ENCODE peak calls at places on chromosome 13, in nine cellular contexts. S, G, J, X, B, D, L, A and K are unnamed samples.

GRCh38 chr13:77724092-77724491 is 26.6 kb downstream of the SLAIN1 start:
- DNase-seq in L (no peak), S (no peak), B (no peak), A (no peak), J (peak), D (no peak), G (no peak), X (no peak), K (no peak)

GRCh38 chr13:46327256-46327655 is 59.8 kb downstream of the RUBCNL start:
- DNase-seq in J (no peak), X (no peak), L (no peak), A (no peak), B (no peak), S (no peak), G (no peak), D (no peak), K (no peak)

GRCh38 chr13:111846396-111847174 is 220.4 kb upstream of the SOX1 start:
- DNase-seq in B (no peak), D (no peak), A (no peak), S (no peak), X (no peak), L (no peak), G (no peak), J (no peak), K (no peak)

GRCh38 chr13:77207943-77208342 is 119.0 kb downstream of the MYCBP2 start:
- DNase-seq in X (peak), D (peak), B (no peak), G (no peak), J (no peak), S (no peak), A (no peak), L (peak), K (no peak)

GRCh38 chr13:85864963-85865530 is 65.8 kb upstream of the SLITRK6 start:
- DNase-seq in S (peak), D (no peak), B (no peak), A (no peak), G (no peak), L (peak), J (no peak), X (no peak), K (peak)

GRCh38 chr13:112333756-112334543 is 42.2 kb upstream of the SPACA7 start:
- DNase-seq in B (no peak), A (no peak), J (peak), G (no peak), S (peak), X (no peak), L (peak), D (no peak), K (no peak)

GRCh38 chr13:111853766-111854165 is 213.2 kb upstream of the SOX1 start:
- DNase-seq in B (no peak), S (no peak), X (no peak), J (no peak), L (no peak), A (no peak), D (no peak), G (no peak), K (no peak)

GRCh38 chr13:79171131-79172061 is 234.7 kb downstream of the RBM26 start:
- DNase-seq in L (no peak), A (no peak), G (no peak), J (no peak), S (no peak), X (no peak), D (no peak), B (no peak), K (no peak)

GRCh38 chr13:30037306-30037705 is 186.9 kb upstream of the UBL3 start:
- DNase-seq in B (no peak), D (no peak), S (no peak), A (no peak), G (no peak), L (peak), X (peak), J (no peak), K (no peak)

GRCh38 chr13:67100723-67101122 is 129.4 kb downstream of the PCDH9 start:
- DNase-seq in X (no peak), S (peak), B (no peak), J (no peak), D (peak), G (no peak), L (no peak), A (no peak), K (no peak)

GRCh38 chr13:51229731-51230130 is 7.5 kb downstream of the FAM124A start:
- DNase-seq in J (no peak), L (no peak), S (no peak), G (no peak), D (no peak), A (no peak), B (no peak), X (no peak), K (no peak)

GRCh38 chr13:75566658-75567057 is 17.1 kb downstream of the UCHL3 start:
- DNase-seq in D (peak), A (no peak), J (no peak), S (peak), X (peak), B (no peak), G (no peak), L (peak), K (peak)

GRCh38 chr13:31321457-31321856 is 121.7 kb downstream of the B3GLCT start:
- DNase-seq in J (no peak), L (no peak), B (no peak), G (no peak), X (no peak), D (no peak), A (no peak), S (no peak), K (no peak)

GRCh38 chr13:35994131-35994966 is 136.8 kb downstream of the DCLK1 start:
- DNase-seq in B (no peak), G (no peak), S (no peak), X (peak), L (peak), J (no peak), A (no peak), D (peak), K (no peak)

GRCh38 chr13:77874406-77874805 is 44.2 kb downstream of the EDNRB start:
- DNase-seq in X (peak), B (no peak), L (no peak), S (no peak), J (no peak), G (no peak), D (no peak), A (no peak), K (no peak)

GRCh38 chr13:92390217-92390616 is 836.4 kb upstream of the GPC6 start:
- DNase-seq in L (peak), G (no peak), B (no peak), A (no peak), D (peak), S (no peak), X (no peak), J (no peak), K (no peak)

GRCh38 chr13:24038405-24038804 is 122.1 kb upstream of the SPATA13 start:
- DNase-seq in L (peak), S (no peak), G (no peak), X (no peak), A (no peak), J (peak), D (peak), B (no peak), K (peak)

GRCh38 chr13:40247845-40248244 is 418.6 kb downstream of the FOXO1 start:
- DNase-seq in S (no peak), L (no peak), X (no peak), B (no peak), G (no peak), J (no peak), D (peak), A (no peak), K (peak)

GRCh38 chr13:40987606-40988280 is 31.4 kb downstream of the ELF1 start:
- DNase-seq in G (no peak), D (no peak), B (no peak), X (peak), J (no peak), L (no peak), A (no peak), S (no peak), K (no peak)

GRCh38 chr13:46150134-46150693 is 31.8 kb downstream of the LCP1 start:
- DNase-seq in B (no peak), S (no peak), A (no peak), J (no peak), G (no peak), X (no peak), L (no peak), D (no peak), K (no peak)

GRCh38 chr13:39415403-39415802 is 187.6 kb downstream of the LHFPL6 start:
- DNase-seq in S (peak), D (peak), X (peak), B (no peak), J (peak), L (peak), A (no peak), G (no peak), K (no peak)

GRCh38 chr13:23928985-23929384 is 31.7 kb upstream of the C1QTNF9B start:
- DNase-seq in B (no peak), A (no peak), S (peak), D (peak), L (peak), X (peak), J (no peak), G (no peak), K (no peak)

GRCh38 chr13:97256343-97256783 is 34.2 kb downstream of the MBNL2 start:
- DNase-seq in D (peak), S (peak), G (no peak), B (no peak), A (no peak), L (peak), J (peak), X (peak), K (no peak)

GRCh38 chr13:114198556-114198955 is 19.5 kb downstream of the CFAP97D2 start:
- DNase-seq in X (no peak), J (no peak), L (no peak), B (no peak), G (no peak), D (no peak), S (no peak), A (no peak), K (no peak)

GRCh38 chr13:44188257-44188656 is 185.4 kb upstream of the SERP2 start:
- DNase-seq in J (no peak), D (peak), A (no peak), G (no peak), S (peak), L (peak), B (no peak), X (peak), K (no peak)

GRCh38 chr13:33512880-33513554 is 227.5 kb upstream of the STARD13 start:
- DNase-seq in S (no peak), J (no peak), D (peak), G (no peak), A (no peak), L (peak), B (no peak), X (peak), K (no peak)

GRCh38 chr13:76516013-76516412 is 370.2 kb downstream of the KCTD12 start:
- DNase-seq in D (peak), J (no peak), L (peak), X (peak), B (no peak), S (no peak), G (no peak), A (no peak), K (no peak)

GRCh38 chr13:44300895-44301638 is 72.6 kb upstream of the SERP2 start:
- DNase-seq in B (no peak), J (peak), A (no peak), D (peak), G (no peak), L (peak), S (peak), X (peak), K (no peak)

GRCh38 chr13:43235028-43235427 is 211.6 kb downstream of the DNAJC15 start:
- DNase-seq in D (no peak), J (no peak), G (no peak), X (peak), A (no peak), L (no peak), S (no peak), B (no peak), K (no peak)

GRCh38 chr13:23268441-23268840 is 87.7 kb downstream of the SGCG start:
- DNase-seq in X (no peak), B (no peak), D (no peak), L (no peak), S (no peak), J (peak), G (no peak), A (no peak), K (no peak)

GRCh38 chr13:111114362-111115050 is 604 bp upstream of the ARHGEF7 start:
- DNase-seq in L (peak), G (no peak), B (peak), D (peak), X (peak), S (no peak), A (no peak), J (peak), K (peak)

GRCh38 chr13:36450534-36450933 is 18.2 kb downstream of the CCNA1 start:
- DNase-seq in X (no peak), D (no peak), S (no peak), A (no peak), J (no peak), L (no peak), B (no peak), G (no peak), K (no peak)

GRCh38 chr13:111158136-111158805 is 43.2 kb downstream of the ARHGEF7 start:
- DNase-seq in G (no peak), S (no peak), A (no peak), X (peak), B (no peak), D (no peak), J (no peak), L (no peak), K (no peak)

GRCh38 chr13:44758595-44759221 is 182.6 kb upstream of the TSC22D1 start:
- DNase-seq in G (no peak), B (peak), A (no peak), X (peak), D (peak), S (peak), J (peak), L (peak), K (no peak)

GRCh38 chr13:43195112-43195511 is 171.7 kb downstream of the DNAJC15 start:
- DNase-seq in D (no peak), B (no peak), A (no peak), J (no peak), X (no peak), G (no peak), S (no peak), L (no peak), K (no peak)

GRCh38 chr13:99199541-99200432 is 867 bp upstream of the UBAC2 start:
- DNase-seq in S (no peak), J (no peak), A (no peak), D (peak), G (no peak), L (peak), B (no peak), X (peak), K (no peak)

GRCh38 chr13:78742659-78743058 is 83.7 kb upstream of the OBI1 start:
- DNase-seq in G (no peak), L (no peak), S (no peak), D (no peak), X (no peak), B (no peak), A (no peak), J (no peak), K (no peak)

GRCh38 chr13:31477961-31478360 is 261.4 kb upstream of the RXFP2 start:
- DNase-seq in G (no peak), L (no peak), J (no peak), A (no peak), D (no peak), B (no peak), S (no peak), X (peak), K (no peak)

GRCh38 chr13:25217023-25217909 is 45.2 kb upstream of the AMER2 start:
- DNase-seq in L (peak), X (peak), A (no peak), B (no peak), G (no peak), J (no peak), S (peak), D (peak), K (no peak)

GRCh38 chr13:112129557-112129956 is 62.6 kb downstream of the SOX1 start:
- DNase-seq in G (no peak), A (no peak), X (no peak), S (no peak), L (no peak), B (no peak), J (no peak), D (no peak), K (no peak)